ENCODE peak calls at places on chromosomes 4 and X, in nine cellular contexts. P is cardiac muscle cell; C is keratinocyte; K is lower lobe of right lung; O is transverse colon; H is mammary epithelial cell; L is CD4-positive, alpha-beta T cell; I is right atrium auricular region; U is left ventricle myocardium inferior. S is an unnamed sample.
A peak's percentile ranks its signal among the peaks of the same experiment; 100 is the strongest.

GRCh38 chr4:4426511-4427477 is 39.9 kb downstream of the NSG1 start:
- DNase-seq in L (no peak), C (no peak), P (no peak), I (peak; percentile 42), H (no peak), O (no peak), K (no peak), U (no peak), S (no peak)

GRCh38 chr4:183840311-183840710 is 64.8 kb upstream of the STOX2 start:
- DNase-seq in P (peak; percentile 87), L (peak; percentile 38), K (peak; percentile 81), U (peak; percentile 78), O (peak; percentile 81), C (no peak), H (peak; percentile 46), I (peak; percentile 88), S (peak; percentile 23)

GRCh38 chr4:73197220-73197619 is 61.4 kb downstream of the ANKRD17 start:
- DNase-seq in H (no peak), P (peak; percentile 29), L (no peak), I (no peak), C (no peak), U (no peak), K (no peak), O (no peak), S (no peak)

GRCh38 chr4:13535118-13535517 is 9.2 kb downstream of the NKX3-2 start:
- DNase-seq in C (no peak), O (no peak), I (no peak), U (no peak), K (no peak), L (no peak), H (no peak), P (no peak), S (no peak)

GRCh38 chr4:41531561-41532245 is 6.3 kb upstream of the LIMCH1 start:
- DNase-seq in C (no peak), H (no peak), P (no peak), O (no peak), U (no peak), L (no peak), I (no peak), K (no peak), S (no peak)

GRCh38 chrX:71095971-71096701 is 485 bp downstream of the FOXO4 start:
- DNase-seq in H (peak; percentile 25), O (peak; percentile 11), C (no peak), P (no peak), K (no peak), I (peak; percentile 62), L (peak; percentile 43), U (no peak), S (peak; percentile 68)

GRCh38 chrX:8018916-8019315 is 91.7 kb upstream of the PNPLA4 start:
- DNase-seq in C (no peak), I (no peak), P (no peak), O (no peak), U (no peak), L (no peak), H (no peak), K (no peak), S (no peak)

GRCh38 chrX:53357799-53358530 is 64.5 kb downstream of the SMC1A start:
- DNase-seq in C (no peak), I (no peak), L (no peak), U (no peak), P (peak; percentile 76), H (no peak), K (no peak), O (no peak), S (no peak)

GRCh38 chr4:41976775-41977516 is 4.6 kb upstream of the DCAF4L1 start:
- DNase-seq in P (no peak), C (no peak), O (no peak), U (no peak), H (no peak), K (no peak), I (no peak), L (no peak), S (no peak)

GRCh38 chrX:8244301-8244700 is 73.2 kb upstream of the VCX2 start:
- DNase-seq in L (no peak), O (no peak), P (peak; percentile 11), I (no peak), C (no peak), U (no peak), K (no peak), H (peak; percentile 17), S (no peak)

GRCh38 chrX:275967-276587 is 5.1 kb upstream of the PLCXD1 start:
- DNase-seq in L (peak; percentile 23), I (peak; percentile 78), U (peak; percentile 81), H (peak; percentile 39), C (peak; percentile 23), O (peak; percentile 84), P (peak; percentile 27), K (peak; percentile 92), S (peak; percentile 46)

GRCh38 chr4:99847362-99847976 is 30.8 kb downstream of the DAPP1 start:
- DNase-seq in I (no peak), P (no peak), K (no peak), C (no peak), U (no peak), L (no peak), H (no peak), O (no peak), S (no peak)

GRCh38 chr4:52299120-52299519 is 248.0 kb downstream of the SPATA18 start:
- DNase-seq in I (no peak), H (peak; percentile 61), K (no peak), U (no peak), P (no peak), O (no peak), L (no peak), C (no peak), S (no peak)

GRCh38 chr4:2939383-2940243 is 23.6 kb downstream of the NOP14 start:
- DNase-seq in C (no peak), K (no peak), I (peak; percentile 50), H (no peak), O (peak; percentile 5), L (no peak), U (peak; percentile 2), P (no peak), S (no peak)

GRCh38 chrX:151396042-151396826 is 772 bp upstream of the VMA21 start:
- DNase-seq in L (peak; percentile 23), K (peak; percentile 46), O (peak; percentile 21), U (peak; percentile 16), H (no peak), I (peak; percentile 62), C (no peak), P (no peak), S (peak; percentile 7)

GRCh38 chr4:111630705-111631104 is 514.5 kb upstream of the FAM241A start:
- DNase-seq in H (no peak), O (no peak), P (peak; percentile 55), L (no peak), K (no peak), C (no peak), I (no peak), U (no peak), S (no peak)

GRCh38 chr4:183556947-183557346 is 52.1 kb downstream of the ING2 start:
- DNase-seq in C (no peak), U (no peak), O (no peak), I (no peak), H (no peak), L (no peak), P (no peak), K (no peak), S (no peak)

GRCh38 chr4:126627255-126627654 is 1005.5 kb upstream of the INTU start:
- DNase-seq in I (no peak), O (no peak), H (peak; percentile 12), C (no peak), K (no peak), L (no peak), P (peak; percentile 49), U (no peak), S (no peak)

GRCh38 chr4:85701881-85702321 is 227.0 kb downstream of the ARHGAP24 start:
- DNase-seq in P (peak; percentile 8), L (no peak), C (no peak), I (no peak), U (no peak), O (no peak), H (no peak), K (no peak), S (no peak)

GRCh38 chr4:6113641-6114040 is 86.7 kb downstream of the JAKMIP1 start:
- DNase-seq in P (no peak), C (no peak), L (no peak), I (no peak), U (no peak), K (no peak), O (no peak), H (no peak), S (no peak)

GRCh38 chr4:28435346-28435745 is 1574.7 kb downstream of the STIM2 start:
- DNase-seq in O (no peak), C (no peak), U (no peak), K (no peak), H (no peak), L (no peak), P (no peak), I (no peak), S (no peak)
- H3K9me3 ChIP-seq in O (no peaks in the 10 kb centered on the region), C (no peaks in the 10 kb centered on the region), U (no peaks in the 10 kb centered on the region), K (no peaks in the 10 kb centered on the region), H (no peaks in the 10 kb centered on the region), L (no peaks in the 10 kb centered on the region), P (no peaks in the 10 kb centered on the region), I (no peaks in the 10 kb centered on the region), S (peaks cover 2% of the 10 kb centered on the region)

DNA sequence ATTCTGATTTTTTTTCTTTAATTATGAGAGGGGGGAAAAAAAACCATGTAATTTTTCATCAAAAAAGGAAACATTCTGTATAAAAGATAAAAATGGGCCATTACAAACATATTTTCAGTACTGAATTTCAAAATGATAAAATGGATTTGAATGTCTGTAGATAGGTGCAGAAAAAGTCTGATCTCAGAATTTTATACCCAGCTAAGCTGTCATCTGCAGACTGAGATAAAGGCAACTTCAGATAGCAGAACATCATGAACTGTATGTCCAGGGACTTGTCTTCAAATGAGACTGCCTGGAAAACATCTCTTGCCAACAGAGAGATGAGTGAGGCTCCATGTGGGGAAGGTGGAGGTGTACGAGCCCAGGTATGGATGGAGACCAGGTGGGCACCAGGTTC is 118.5 kb upstream of the PSAPL1 start:
- DNase-seq in K (no peak), H (no peak), O (no peak), P (no peak), I (no peak), U (no peak), C (no peak), L (no peak), S (no peak)
- H3K9me3 ChIP-seq in K (peaks cover 23% of the 10 kb centered on the region), H (peaks cover 29% of the 10 kb centered on the region), O (peaks cover 16% of the 10 kb centered on the region), P (no peaks in the 10 kb centered on the region), I (no peaks in the 10 kb centered on the region), U (peaks cover 42% of the 10 kb centered on the region), C (peaks cover 29% of the 10 kb centered on the region), L (peaks cover 18% of the 10 kb centered on the region), S (no peaks in the 10 kb centered on the region)

DNA sequence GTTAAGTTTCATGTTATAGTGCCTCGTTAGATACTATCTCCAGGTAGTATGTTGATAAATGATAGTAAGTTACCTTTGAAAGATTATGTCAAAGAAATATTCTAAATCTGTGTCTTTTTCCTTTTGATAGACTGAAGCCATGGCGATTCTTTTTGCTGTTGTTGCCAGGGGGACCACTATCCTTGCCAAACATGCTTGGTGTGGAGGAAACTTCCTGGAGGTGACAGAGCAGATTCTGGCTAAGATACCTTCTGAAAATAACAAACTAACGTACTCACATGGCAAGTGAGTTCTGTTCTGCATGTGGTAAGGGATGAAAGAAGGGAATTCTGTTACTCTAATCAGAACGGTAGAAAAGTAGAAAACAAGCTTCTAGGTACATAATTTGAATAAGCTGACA is 8.2 kb downstream of the VAMP7 start:
- DNase-seq in I (no peak), U (no peak), H (no peak), P (no peak), K (no peak), C (no peak), L (no peak), O (no peak), S (no peak)
- H3K9me3 ChIP-seq in I (no peaks in the 10 kb centered on the region), U (no peaks in the 10 kb centered on the region), H (no peaks in the 10 kb centered on the region), P (no peaks in the 10 kb centered on the region), K (no peaks in the 10 kb centered on the region), C (no peaks in the 10 kb centered on the region), L (no peaks in the 10 kb centered on the region), O (no peaks in the 10 kb centered on the region), S (no peaks in the 10 kb centered on the region)

GRCh38 chr4:19684079-19684478 is 567.6 kb upstream of the SLIT2 start:
- DNase-seq in L (no peak), I (no peak), C (no peak), P (no peak), O (no peak), H (no peak), K (no peak), U (no peak), S (no peak)
- H3K9me3 ChIP-seq in L (no peaks in the 10 kb centered on the region), I (no peaks in the 10 kb centered on the region), C (no peaks in the 10 kb centered on the region), P (no peaks in the 10 kb centered on the region), O (no peaks in the 10 kb centered on the region), H (no peaks in the 10 kb centered on the region), K (no peaks in the 10 kb centered on the region), U (no peaks in the 10 kb centered on the region), S (no peaks in the 10 kb centered on the region)

S was measured in T-helper 17 cell.